ENCODE peak calls at places on chromosomes 4 and X, in six cellular contexts. E is AG09309, U is AG04450, S is neural progenitor cell, O is dorsolateral prefrontal cortex, Y is choroid plexus epithelial cell. N is an unnamed sample.

GRCh38 chr4:915595-915994 is 16.5 kb downstream of the GAK start:
- DNase-seq in E (no peak), U (no peak), S (no peak), O (peak), Y (peak), N (no peak)

GRCh38 chr4:119628281-119629141 is at the start of gene PDE5A:
- DNase-seq in E (no peak), U (peak), S (peak), O (peak), Y (peak), N (no peak)

GRCh38 chr4:139085141-139085540 is 69.6 kb downstream of the NOCT start:
- DNase-seq in E (no peak), U (no peak), S (no peak), O (no peak), Y (peak), N (no peak)

GRCh38 chr4:168666531-168666930 is 169.7 kb downstream of the PALLD start:
- DNase-seq in E (peak), U (no peak), S (no peak), O (no peak), Y (peak), N (no peak)

GRCh38 chrX:22952011-22952410 is 47.7 kb upstream of the DDX53 start:
- DNase-seq in E (no peak), U (no peak), S (no peak), O (no peak), Y (peak), N (no peak)

GRCh38 chr4:79364048-79364447 is 38.2 kb upstream of the NAA11 start:
- DNase-seq in E (no peak), U (no peak), S (no peak), O (no peak), Y (no peak), N (no peak)

GRCh38 chrX:82748901-82749505 is 759.1 kb upstream of the POU3F4 start:
- DNase-seq in E (no peak), U (no peak), S (no peak), O (no peak), Y (no peak), N (no peak)

GRCh38 chr4:143391895-143392294 is 55.2 kb downstream of the GAB1 start:
- DNase-seq in E (peak), U (peak), S (no peak), O (no peak), Y (peak), N (no peak)

GRCh38 chr4:15765910-15766703 is 12.0 kb upstream of the CD38 start:
- DNase-seq in E (no peak), U (no peak), S (no peak), O (no peak), Y (peak), N (no peak)

GRCh38 chr4:29711226-29711625 is 1008.9 kb upstream of the PCDH7 start:
- DNase-seq in E (no peak), U (peak), S (no peak), O (no peak), Y (no peak), N (no peak)

GRCh38 chr4:80215449-80216052 is 18.2 kb downstream of the PRDM8 start:
- DNase-seq in E (no peak), U (no peak), S (no peak), O (no peak), Y (peak), N (no peak)

GRCh38 chrX:42538405-42538804 is 239.6 kb downstream of the PPP1R2C start:
- DNase-seq in E (no peak), U (no peak), S (no peak), O (no peak), Y (no peak), N (no peak)

GRCh38 chr4:42341518-42342026 is 55.7 kb upstream of the SHISA3 start:
- DNase-seq in E (no peak), U (no peak), S (no peak), O (no peak), Y (peak), N (no peak)

GRCh38 chr4:7793186-7793585 is 146.5 kb downstream of the AFAP1 start:
- DNase-seq in E (no peak), U (no peak), S (no peak), O (no peak), Y (no peak), N (no peak)

GRCh38 chr4:54217642-54218486 is 11.2 kb upstream of the PDGFRA start:
- DNase-seq in E (no peak), U (peak), S (peak), O (peak), Y (peak), N (peak)

GRCh38 chrX:14529288-14529989 is at the start of gene GLRA2:
- DNase-seq in E (no peak), U (no peak), S (peak), O (no peak), Y (peak), N (no peak)

GRCh38 chrX:55109304-55109703 is 20.5 kb downstream of the PAGE2 start:
- DNase-seq in E (no peak), U (no peak), S (peak), O (no peak), Y (no peak), N (no peak)

GRCh38 chr4:3629665-3630064 is 97.4 kb upstream of the LRPAP1 start:
- DNase-seq in E (no peak), U (no peak), S (no peak), O (no peak), Y (no peak), N (no peak)

GRCh38 chr4:138845051-138845450 is 170.5 kb upstream of the NOCT start:
- DNase-seq in E (no peak), U (no peak), S (no peak), O (no peak), Y (no peak), N (no peak)

GRCh38 chr4:53804719-53805118 is 213.4 kb upstream of the LNX1 start:
- DNase-seq in E (no peak), U (no peak), S (peak), O (no peak), Y (peak), N (no peak)

GRCh38 chrX:38806875-38807601 is 5.8 kb downstream of the MID1IP1 start:
- DNase-seq in E (no peak), U (no peak), S (peak), O (no peak), Y (no peak), N (no peak)

GRCh38 chr4:71229477-71230257 is 109.2 kb upstream of the SLC4A4 start:
- DNase-seq in E (no peak), U (no peak), S (peak), O (peak), Y (peak), N (no peak)

GRCh38 chr4:187060551-187060950 is 336.9 kb upstream of the FAT1 start:
- DNase-seq in E (no peak), U (no peak), S (no peak), O (no peak), Y (no peak), N (no peak)

GRCh38 chrX:23752740-23753435 is 9.8 kb upstream of the ACOT9 start:
- DNase-seq in E (peak), U (no peak), S (no peak), O (no peak), Y (peak), N (peak)

GRCh38 chrX:147710301-147710700 is 201.4 kb upstream of the FMR1 start:
- DNase-seq in E (no peak), U (no peak), S (peak), O (no peak), Y (no peak), N (no peak)

GRCh38 chrX:46185923-46186810 is 359.1 kb downstream of the ZNF674 start:
- DNase-seq in E (no peak), U (no peak), S (no peak), O (no peak), Y (no peak), N (no peak)

GRCh38 chr4:143186202-143186601 is 1.5 kb downstream of the USP38 start:
- DNase-seq in E (no peak), U (no peak), S (peak), O (no peak), Y (peak), N (no peak)

GRCh38 chrX:119624417-119624816 is 18.2 kb upstream of the NKRF start:
- DNase-seq in E (no peak), U (no peak), S (no peak), O (no peak), Y (no peak), N (no peak)

GRCh38 chrX:73561791-73562190 is 1.2 kb upstream of the CHIC1 start:
- DNase-seq in E (no peak), U (no peak), S (no peak), O (no peak), Y (peak), N (no peak)

GRCh38 chr4:21801661-21802355 is 146.8 kb downstream of the KCNIP4 start:
- DNase-seq in E (no peak), U (no peak), S (no peak), O (no peak), Y (peak), N (no peak)

GRCh38 chr4:170682511-170682910 is 592.8 kb upstream of the AADAT start:
- DNase-seq in E (no peak), U (no peak), S (peak), O (no peak), Y (no peak), N (no peak)

GRCh38 chr4:170691168-170691567 is 601.4 kb upstream of the AADAT start:
- DNase-seq in E (no peak), U (no peak), S (no peak), O (no peak), Y (no peak), N (no peak)

GRCh38 chr4:170687751-170688150 is 598.0 kb upstream of the AADAT start:
- DNase-seq in E (no peak), U (no peak), S (no peak), O (no peak), Y (no peak), N (no peak)
- H3K4me3 ChIP-seq in E (no peak), U (no peak), S (no peak), O (no peak), Y (no peak), N (no peak)

GRCh38 chr4:151266542-151266941 is 10.4 kb upstream of the PRSS48 start:
- DNase-seq in E (no peak), U (no peak), S (no peak), O (no peak), Y (peak), N (no peak)

GRCh38 chr4:151267104-151267503 is 9.9 kb upstream of the PRSS48 start:
- DNase-seq in E (no peak), U (no peak), S (no peak), O (no peak), Y (no peak), N (no peak)

GRCh38 chr4:151263455-151263854 is 13.5 kb upstream of the PRSS48 start:
- DNase-seq in E (no peak), U (no peak), S (peak), O (no peak), Y (no peak), N (no peak)

GRCh38 chr4:151267822-151268535 is 9.0 kb upstream of the PRSS48 start:
- DNase-seq in E (no peak), U (no peak), S (no peak), O (no peak), Y (no peak), N (no peak)
- TF ChIP-seq CTCF in E (no peak), U (no peak), S (no peak), O (no peak), Y (no peak), N (no peak)

DNA sequence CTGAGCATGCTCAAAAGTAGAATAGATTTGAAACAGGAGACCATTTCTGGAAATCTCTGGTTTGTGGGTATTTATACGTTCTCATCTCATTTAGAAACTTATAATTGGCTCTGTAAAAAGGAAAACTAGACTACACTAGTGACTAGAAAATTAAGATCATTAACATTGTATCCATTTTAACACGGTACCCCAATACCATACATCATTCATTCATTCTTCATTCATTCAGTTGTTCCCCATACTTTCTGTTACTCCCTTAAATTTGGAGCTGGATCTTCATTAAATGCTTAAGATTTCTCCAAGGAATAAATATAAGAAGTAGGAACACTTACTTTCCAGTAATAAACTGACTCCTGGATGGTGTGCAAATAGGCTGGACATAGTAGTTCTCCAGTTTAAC is 1.3 kb downstream of the ARSJ start:
- DNase-seq in E (no peak), U (no peak), S (no peak), O (no peak), Y (no peak), N (no peak)
- H3K4me3 ChIP-seq in E (peak), U (peak), S (peak), O (peak), Y (peak), N (peak)

GRCh38 chr4:16881151-16881884 is 17.1 kb downstream of the LDB2 start:
- DNase-seq in E (no peak), U (no peak), S (no peak), O (no peak), Y (no peak), N (no peak)

GRCh38 chr4:16889945-16890344 is 8.5 kb downstream of the LDB2 start:
- DNase-seq in E (no peak), U (no peak), S (no peak), O (no peak), Y (no peak), N (no peak)

GRCh38 chr4:16883816-16884215 is 14.6 kb downstream of the LDB2 start:
- DNase-seq in E (no peak), U (no peak), S (no peak), O (no peak), Y (no peak), N (no peak)

GRCh38 chr4:16887887-16888286 is 10.6 kb downstream of the LDB2 start:
- DNase-seq in E (no peak), U (no peak), S (no peak), O (no peak), Y (no peak), N (no peak)

GRCh38 chr4:16884673-16885460 is 13.6 kb downstream of the LDB2 start:
- DNase-seq in E (no peak), U (no peak), S (no peak), O (no peak), Y (no peak), N (no peak)
- TF ChIP-seq CTCF in E (no peak), U (peak), S (peak), O (no peak), Y (no peak), N (peak)

DNA sequence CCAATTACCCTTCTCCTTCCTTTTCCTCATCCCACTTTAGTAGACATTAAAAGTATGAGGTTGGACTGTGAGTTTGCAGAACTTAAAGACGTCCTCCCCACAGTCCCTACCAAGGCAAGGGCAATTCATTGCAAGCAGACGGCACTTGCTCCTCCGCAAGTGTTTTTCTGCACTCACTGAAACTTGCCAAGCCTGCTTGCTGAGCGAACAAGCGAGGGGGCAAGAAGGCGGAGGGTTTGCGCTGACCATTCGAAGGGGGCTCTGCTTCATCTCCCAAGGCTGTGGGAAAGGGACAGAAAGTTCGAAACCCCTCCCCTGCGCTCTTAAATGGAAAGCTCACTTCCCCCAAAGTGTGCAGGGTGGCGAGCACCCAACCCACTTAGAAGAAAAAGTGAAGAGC is 1.5 kb downstream of the MID1 start:
- DNase-seq in E (no peak), U (no peak), S (peak), O (no peak), Y (no peak), N (no peak)
- H3K4me3 ChIP-seq in E (peak), U (peak), S (peak), O (peak), Y (peak), N (peak)

DNA sequence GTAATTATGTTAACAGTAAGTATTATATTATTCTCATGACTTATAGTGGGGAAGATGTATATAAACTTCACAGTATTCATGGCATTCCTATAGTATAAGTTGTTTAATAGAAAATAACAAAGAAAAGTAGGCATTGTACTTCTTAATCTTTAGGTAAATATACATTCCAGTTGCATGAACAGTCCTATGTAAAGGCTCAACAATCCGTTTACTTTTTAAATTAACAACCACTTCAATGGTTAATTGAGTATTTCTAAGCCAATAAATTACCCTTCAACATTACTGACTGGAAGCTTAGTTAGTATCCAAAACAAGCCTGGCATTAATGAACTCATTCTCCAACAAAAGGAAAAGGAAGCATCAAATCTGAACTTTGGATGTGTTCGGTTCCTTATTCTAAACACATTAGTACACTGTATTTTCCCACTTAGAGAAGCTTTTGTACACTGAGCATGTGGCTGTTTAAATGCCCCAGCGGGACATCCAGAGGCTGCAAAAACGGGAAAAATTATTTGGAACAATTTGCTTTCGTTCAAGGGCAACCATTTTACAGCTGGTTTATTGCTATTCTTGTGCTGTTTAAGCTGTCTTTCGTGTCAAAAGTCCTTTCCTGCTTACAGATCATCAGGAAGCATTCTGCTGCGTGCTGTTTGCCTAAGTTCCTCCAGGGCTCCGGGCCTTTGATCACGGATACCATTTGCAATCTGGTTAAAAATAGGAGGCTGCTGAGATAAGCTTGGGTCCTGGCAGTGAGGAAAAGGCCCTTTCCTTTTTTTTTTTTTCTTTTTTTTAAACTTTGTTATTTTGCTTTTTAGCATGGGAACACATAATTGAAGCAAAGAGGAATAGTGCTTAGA is 460.3 kb downstream of the SPRY1 start:
- DNase-seq in E (no peak), U (no peak), S (peak), O (no peak), Y (peak), N (no peak)
- TF ChIP-seq CTCF in E (peak), U (peak), S (peak), O (no peak), Y (peak), N (no peak)

GRCh38 chrX:71909956-71910355 is 689 bp upstream of the NHSL2 start:
- DNase-seq in E (no peak), U (no peak), S (peak), O (no peak), Y (peak), N (no peak)
- H3K4me3 ChIP-seq in E (peak), U (peak), S (peak), O (peak), Y (peak), N (peak)

GRCh38 chr4:17220816-17221215 is 291.1 kb downstream of the QDPR start:
- DNase-seq in E (no peak), U (no peak), S (no peak), O (no peak), Y (no peak), N (no peak)
- TF ChIP-seq CTCF in E (no peak), U (no peak), S (no peak), O (no peak), Y (no peak), N (no peak)

GRCh38 chrX:151176351-151176750 is at the start of gene GPR50:
- DNase-seq in E (no peak), U (no peak), S (peak), O (no peak), Y (no peak), N (no peak)
- H3K4me3 ChIP-seq in E (no peak), U (no peak), S (peak), O (no peak), Y (no peak), N (no peak)

GRCh38 chr4:145868637-145869409 is 69.8 kb downstream of the ZNF827 start:
- DNase-seq in E (no peak), U (no peak), S (no peak), O (no peak), Y (peak), N (no peak)
- TF ChIP-seq CTCF in E (peak), U (peak), S (no peak), O (no peak), Y (peak), N (no peak)

N was measured in HFF-Myc.